ENCODE peak calls at places on chromosome 2, in nine cellular contexts. S is astrocyte of the spinal cord, N is cardiac muscle cell, C is psoas muscle, O is neural crest cell, G is lower leg skin, H is HL-60, V is glutamatergic neuron, P is type B pancreatic cell. X is an unnamed sample.

GRCh38 chr2:240522406-240522805 is 35.4 kb downstream of the ANKMY1 start:
- DNase-seq in S (no peak), N (no peak), C (no peak), O (no peak), G (no peak), H (no peak), V (no peak), P (peak), X (no peak)

GRCh38 chr2:88016086-88016947 is at the start of gene RNU2-63P:
- DNase-seq in S (peak), N (peak), C (peak), O (peak), G (no peak), H (peak), V (peak), P (peak), X (peak)

GRCh38 chr2:86783615-86784339 is 6.9 kb downstream of the CD8A start:
- DNase-seq in S (no peak), N (no peak), C (no peak), O (no peak), G (no peak), H (no peak), V (no peak), P (no peak), X (no peak)

GRCh38 chr2:48469731-48470130 is 60.2 kb upstream of the STON1 start:
- DNase-seq in S (no peak), N (no peak), C (no peak), O (no peak), G (no peak), H (no peak), V (no peak), P (no peak), X (no peak)

GRCh38 chr2:65639156-65639876 is 206.9 kb upstream of the SPRED2 start:
- DNase-seq in S (peak), N (no peak), C (no peak), O (no peak), G (no peak), H (no peak), V (no peak), P (no peak), X (no peak)

GRCh38 chr2:111032721-111033532 is 87.8 kb upstream of the BCL2L11 start:
- DNase-seq in S (no peak), N (no peak), C (no peak), O (no peak), G (no peak), H (no peak), V (no peak), P (peak), X (no peak)

GRCh38 chr2:215619022-215619958 is 183.4 kb upstream of the FN1 start:
- DNase-seq in S (peak), N (peak), C (no peak), O (no peak), G (no peak), H (no peak), V (no peak), P (no peak), X (no peak)

GRCh38 chr2:44086639-44087036 is 82.0 kb upstream of the PPM1B start:
- DNase-seq in S (no peak), N (no peak), C (no peak), O (no peak), G (no peak), H (no peak), V (no peak), P (no peak), X (no peak)

GRCh38 chr2:176483901-176484568 is 214.8 kb downstream of the MTX2 start:
- DNase-seq in S (no peak), N (no peak), C (no peak), O (no peak), G (no peak), H (no peak), V (no peak), P (no peak), X (no peak)

GRCh38 chr2:203476881-203477280 is 58.2 kb downstream of the RAPH1 start:
- DNase-seq in S (no peak), N (no peak), C (no peak), O (no peak), G (no peak), H (no peak), V (no peak), P (no peak), X (no peak)

GRCh38 chr2:124804014-124804940 is 779.2 kb downstream of the CNTNAP5 start:
- DNase-seq in S (no peak), N (peak), C (no peak), O (no peak), G (no peak), H (peak), V (no peak), P (no peak), X (no peak)

GRCh38 chr2:191311627-191312026 is 66.4 kb downstream of the MYO1B start:
- DNase-seq in S (peak), N (no peak), C (no peak), O (no peak), G (no peak), H (no peak), V (no peak), P (no peak), X (no peak)

GRCh38 chr2:242010567-242011513 is 141.3 kb downstream of the RTP5 start:
- DNase-seq in S (peak), N (no peak), C (no peak), O (no peak), G (no peak), H (no peak), V (no peak), P (peak), X (no peak)

GRCh38 chr2:95004702-95005101 is 20.8 kb upstream of the MAL start:
- DNase-seq in S (no peak), N (no peak), C (no peak), O (no peak), G (no peak), H (no peak), V (peak), P (no peak), X (no peak)

GRCh38 chr2:44836174-44836573 is 105.3 kb upstream of the SIX3 start:
- DNase-seq in S (no peak), N (no peak), C (no peak), O (no peak), G (no peak), H (no peak), V (no peak), P (no peak), X (no peak)

GRCh38 chr2:42804338-42804737 is 12.0 kb upstream of the HAAO start:
- DNase-seq in S (peak), N (no peak), C (no peak), O (no peak), G (no peak), H (peak), V (no peak), P (no peak), X (no peak)

GRCh38 chr2:195613922-195614321 is 43.1 kb upstream of the SLC39A10 start:
- DNase-seq in S (peak), N (no peak), C (no peak), O (no peak), G (no peak), H (no peak), V (no peak), P (no peak), X (no peak)

GRCh38 chr2:25257032-25257455 is 84.7 kb downstream of the DNMT3A start:
- DNase-seq in S (peak), N (peak), C (no peak), O (no peak), G (no peak), H (no peak), V (peak), P (no peak), X (no peak)

GRCh38 chr2:144553379-144553778 is 33.5 kb upstream of the ZEB2 start:
- DNase-seq in S (peak), N (no peak), C (no peak), O (no peak), G (no peak), H (no peak), V (no peak), P (no peak), X (no peak)

GRCh38 chr2:18690342-18690741 is 101.0 kb upstream of the NT5C1B start:
- DNase-seq in S (no peak), N (peak), C (no peak), O (peak), G (no peak), H (no peak), V (peak), P (no peak), X (no peak)

GRCh38 chr2:19580264-19580663 is 221.8 kb upstream of the OSR1 start:
- DNase-seq in S (no peak), N (peak), C (no peak), O (no peak), G (no peak), H (no peak), V (no peak), P (no peak), X (no peak)

GRCh38 chr2:199556886-199557285 is 99.1 kb upstream of the SATB2 start:
- DNase-seq in S (no peak), N (no peak), C (no peak), O (no peak), G (no peak), H (no peak), V (no peak), P (no peak), X (no peak)

GRCh38 chr2:100952512-100952911 is 49.6 kb upstream of the RPL31 start:
- DNase-seq in S (no peak), N (no peak), C (no peak), O (no peak), G (no peak), H (no peak), V (no peak), P (no peak), X (no peak)

GRCh38 chr2:86015699-86016098 is 90.0 kb downstream of the POLR1A start:
- DNase-seq in S (no peak), N (no peak), C (no peak), O (no peak), G (no peak), H (no peak), V (no peak), P (no peak), X (no peak)

GRCh38 chr2:240797500-240797895 is 22.5 kb downstream of the KIF1A start:
- DNase-seq in S (no peak), N (no peak), C (peak), O (no peak), G (no peak), H (no peak), V (no peak), P (no peak), X (no peak)

GRCh38 chr2:233448565-233448964 is 94.3 kb downstream of the DGKD start:
- DNase-seq in S (no peak), N (no peak), C (peak), O (no peak), G (no peak), H (no peak), V (no peak), P (no peak), X (no peak)

GRCh38 chr2:46471-47345 is at the start of gene FAM110C:
- DNase-seq in S (peak), N (peak), C (peak), O (no peak), G (peak), H (no peak), V (peak), P (peak), X (peak)

GRCh38 chr2:75464348-75464946 is 96.3 kb downstream of the EVA1A start:
- DNase-seq in S (peak), N (peak), C (no peak), O (no peak), G (no peak), H (no peak), V (no peak), P (no peak), X (no peak)

GRCh38 chr2:164903214-164903613 is 52.1 kb downstream of the SLC38A11 start:
- DNase-seq in S (peak), N (peak), C (no peak), O (no peak), G (no peak), H (no peak), V (no peak), P (no peak), X (no peak)

GRCh38 chr2:120798569-120799215 is 63.0 kb downstream of the GLI2 start:
- DNase-seq in S (no peak), N (peak), C (no peak), O (no peak), G (no peak), H (no peak), V (no peak), P (no peak), X (no peak)

GRCh38 chr2:10817413-10817812 is 4.8 kb upstream of the PDIA6 start:
- DNase-seq in S (no peak), N (peak), C (no peak), O (no peak), G (no peak), H (no peak), V (no peak), P (no peak), X (no peak)

GRCh38 chr2:100142393-100142792 is at the start of gene AFF3:
- DNase-seq in S (no peak), N (no peak), C (no peak), O (no peak), G (no peak), H (peak), V (no peak), P (no peak), X (peak)

GRCh38 chr2:30662268-30663131 is 144.7 kb downstream of the CAPN13 start:
- DNase-seq in S (peak), N (no peak), C (no peak), O (no peak), G (peak), H (no peak), V (no peak), P (no peak), X (no peak)

GRCh38 chr2:150485871-150486538 is 1.5 kb downstream of the RND3 start:
- DNase-seq in S (peak), N (peak), C (peak), O (peak), G (peak), H (no peak), V (peak), P (peak), X (no peak)

GRCh38 chr2:98757904-98758421 is 27.0 kb upstream of the MGAT4A start:
- DNase-seq in S (peak), N (no peak), C (peak), O (no peak), G (peak), H (peak), V (no peak), P (no peak), X (no peak)

GRCh38 chr2:164145093-164145987 is 409.5 kb upstream of the FIGN start:
- DNase-seq in S (peak), N (no peak), C (no peak), O (no peak), G (no peak), H (no peak), V (no peak), P (no peak), X (no peak)

GRCh38 chr2:63048367-63049171 is 2.1 kb upstream of the OTX1 start:
- DNase-seq in S (no peak), N (no peak), C (no peak), O (peak), G (no peak), H (no peak), V (peak), P (no peak), X (peak)

GRCh38 chr2:12173271-12173942 is 427.0 kb downstream of the LPIN1 start:
- DNase-seq in S (peak), N (no peak), C (no peak), O (no peak), G (no peak), H (no peak), V (no peak), P (no peak), X (no peak)
- TF ChIP-seq CTCF in S (peak), N (peak), C (no peak), O (no peak), G (no peak), H (no peak), V (no peak), P (no peak), X (no peak)

GRCh38 chr2:119292226-119292625 is 68.6 kb downstream of the STEAP3 start:
- DNase-seq in S (peak), N (no peak), C (no peak), O (peak), G (no peak), H (no peak), V (no peak), P (no peak), X (no peak)
- TF ChIP-seq CTCF in S (peak), N (peak), C (no peak), O (peak), G (no peak), H (no peak), V (no peak), P (peak), X (no peak)

GRCh38 chr2:226478121-226478809 is 321.4 kb downstream of the IRS1 start:
- DNase-seq in S (peak), N (peak), C (peak), O (no peak), G (peak), H (no peak), V (no peak), P (no peak), X (no peak)
- TF ChIP-seq CTCF in S (no peak), N (no peak), C (no peak), O (no peak), G (no peak), H (no peak), V (no peak), P (no peak), X (no peak)

GRCh38 chr2:230322561-230323384 is 4.2 kb upstream of the SP140L start:
- DNase-seq in S (no peak), N (no peak), C (no peak), O (no peak), G (no peak), H (no peak), V (no peak), P (no peak), X (no peak)
- TF ChIP-seq CTCF in S (peak), N (no peak), C (no peak), O (peak), G (no peak), H (no peak), V (no peak), P (peak), X (no peak)

X was measured in activated B cell treated with CpG ODN at 0.5 μM for 24 hours.